ENCODE peak calls at places on chromosomes 4 and X, in six cellular contexts. F is fibroblast of mammary gland, P is H54, T is mesothelial cell of epicardium, R is glomerular endothelial cell, H is cardiac muscle cell. J is an unnamed sample.

GRCh38 chrX:26649534-26649933 is 433.6 kb downstream of the MAGEB5 start:
- DNase-seq in F (peak; percentile 22), P (no peak), T (no peak), R (peak; percentile 23), H (peak; percentile 28), J (peak; percentile 15)

GRCh38 chrX:16662402-16662801 is 12.4 kb downstream of the S100G start:
- DNase-seq in F (no peak), P (no peak), T (no peak), R (no peak), H (no peak), J (no peak)

GRCh38 chrX:69280956-69281355 is 115.7 kb upstream of the PJA1 start:
- DNase-seq in F (no peak), P (no peak), T (no peak), R (no peak), H (no peak), J (no peak)

GRCh38 chr4:78938868-78939666 is at the start of gene PAQR3:
- DNase-seq in F (peak; percentile 72), P (peak; percentile 68), T (peak; percentile 88), R (no peak), H (peak; percentile 93), J (peak; percentile 80)

GRCh38 chrX:15567886-15568616 is 32.7 kb downstream of the ACE2 start:
- DNase-seq in F (no peak), P (no peak), T (no peak), R (no peak), H (no peak), J (no peak)

GRCh38 chr4:7872264-7872771 is 67.3 kb downstream of the AFAP1 start:
- DNase-seq in F (peak; percentile 96), P (no peak), T (no peak), R (no peak), H (no peak), J (no peak)

GRCh38 chr4:100986360-100986868 is 360.9 kb downstream of the PPP3CA start:
- DNase-seq in F (peak; percentile 41), P (no peak), T (no peak), R (no peak), H (peak; percentile 51), J (no peak)

GRCh38 chr4:119746951-119747350 is 118.3 kb upstream of the PDE5A start:
- DNase-seq in F (peak; percentile 80), P (no peak), T (no peak), R (no peak), H (no peak), J (no peak)

GRCh38 chr4:166143227-166143626 is 270.2 kb downstream of the TLL1 start:
- DNase-seq in F (peak; percentile 11), P (peak; percentile 4), T (no peak), R (no peak), H (no peak), J (no peak)

GRCh38 chr4:152564336-152564735 is 28.4 kb upstream of the FBXW7 start:
- DNase-seq in F (no peak), P (no peak), T (no peak), R (no peak), H (no peak), J (no peak)

GRCh38 chr4:56424697-56425514 is 10.5 kb downstream of the PPAT start:
- DNase-seq in F (peak; percentile 52), P (no peak), T (no peak), R (no peak), H (peak; percentile 41), J (no peak)

GRCh38 chr4:78298618-78299017 is 241.5 kb downstream of the FRAS1 start:
- DNase-seq in F (peak; percentile 60), P (no peak), T (no peak), R (no peak), H (no peak), J (no peak)

GRCh38 chr4:165378763-165379631 is at the start of gene CPE:
- DNase-seq in F (peak; percentile 63), P (peak; percentile 41), T (peak; percentile 79), R (no peak), H (peak; percentile 92), J (peak; percentile 83)

GRCh38 chr4:3418029-3418762 is 23.6 kb upstream of the HGFAC start:
- DNase-seq in F (no peak), P (no peak), T (no peak), R (no peak), H (no peak), J (no peak)

GRCh38 chrX:133297284-133297683 is 79.1 kb upstream of the TFDP3 start:
- DNase-seq in F (peak; percentile 70), P (peak; percentile 25), T (no peak), R (no peak), H (no peak), J (no peak)

GRCh38 chr4:3836802-3837601 is 70.8 kb downstream of the ADRA2C start:
- DNase-seq in F (no peak), P (no peak), T (no peak), R (no peak), H (peak; percentile 8), J (peak; percentile 3)

GRCh38 chrX:69229436-69229835 is 64.2 kb upstream of the PJA1 start:
- DNase-seq in F (peak; percentile 84), P (peak; percentile 19), T (no peak), R (no peak), H (no peak), J (no peak)

GRCh38 chr4:1767770-1768366 is 25.2 kb upstream of the FGFR3 start:
- DNase-seq in F (peak; percentile 20), P (no peak), T (no peak), R (no peak), H (peak; percentile 52), J (no peak)

GRCh38 chr4:175290401-175290800 is 372.2 kb downstream of the ADAM29 start:
- DNase-seq in F (peak; percentile 65), P (no peak), T (no peak), R (no peak), H (no peak), J (no peak)

GRCh38 chr4:141580523-141580922 is 55.9 kb upstream of the IL15 start:
- DNase-seq in F (no peak), P (no peak), T (no peak), R (no peak), H (no peak), J (no peak)

GRCh38 chr4:124325676-124326075 is 386.9 kb downstream of the ANKRD50 start:
- DNase-seq in F (no peak), P (no peak), T (no peak), R (no peak), H (no peak), J (no peak)

GRCh38 chrX:70254063-70254400 is 6.0 kb downstream of the P2RY4 start:
- DNase-seq in F (no peak), P (no peak), T (no peak), R (no peak), H (no peak), J (no peak)

GRCh38 chr4:188778880-188779279 is 639.6 kb downstream of the TRIML1 start:
- DNase-seq in F (peak; percentile 51), P (no peak), T (no peak), R (no peak), H (no peak), J (no peak)

GRCh38 chr4:6782147-6782845 is at the start of gene KIAA0232:
- DNase-seq in F (peak; percentile 89), P (peak; percentile 67), T (peak; percentile 93), R (no peak), H (peak; percentile 96), J (peak; percentile 85)